ENCODE peak calls at places on chromosomes 7 and 10, in six cellular contexts. Z, N, J, S, K and M are unnamed samples.

GRCh38 chr10:113402602-113403001 is 150.3 kb upstream of the HABP2 start:
- DNase-seq in N (no peak), J (no peak), S (no peak), Z (no peak), K (no peak), M (no peak)

GRCh38 chr7:128890306-128891109 is 20.0 kb downstream of the KCP start:
- DNase-seq in N (no peak), Z (no peak), K (no peak), J (no peak), S (no peak), M (no peak)

GRCh38 chr10:49605177-49605938 is 4.8 kb upstream of the SLC18A3 start:
- DNase-seq in N (no peak), J (no peak), Z (no peak), S (no peak), K (no peak), M (no peak)

GRCh38 chr10:116269612-116270011 is 3.4 kb downstream of the GFRA1 start:
- DNase-seq in N (no peak), Z (no peak), S (no peak), J (no peak), K (no peak), M (no peak)

GRCh38 chr7:55571534-55572377 is 546 bp downstream of the VOPP1 start:
- DNase-seq in Z (peak), K (peak), J (peak), S (peak), N (no peak), M (no peak)

GRCh38 chr10:21603721-21604120 is 69.7 kb downstream of the MLLT10 start:
- DNase-seq in Z (no peak), S (no peak), J (no peak), N (no peak), K (no peak), M (no peak)

GRCh38 chr7:77504951-77505350 is 32.1 kb upstream of the PTPN12 start:
- DNase-seq in S (no peak), J (no peak), N (no peak), Z (no peak), K (no peak), M (no peak)

GRCh38 chr7:66419210-66419609 is 209.5 kb upstream of the KCTD7 start:
- DNase-seq in J (no peak), N (no peak), S (no peak), K (no peak), Z (no peak), M (no peak)

GRCh38 chr7:132592238-132592946 is 16.1 kb upstream of the PLXNA4 start:
- DNase-seq in J (no peak), N (no peak), Z (no peak), K (no peak), S (no peak), M (no peak)

GRCh38 chr7:21579341-21580072 is 36.7 kb downstream of the DNAH11 start:
- DNase-seq in K (no peak), S (no peak), Z (no peak), J (no peak), N (no peak), M (no peak)

GRCh38 chr10:22226599-22226998 is 8.8 kb upstream of the EBLN1 start:
- DNase-seq in J (no peak), Z (no peak), N (no peak), S (no peak), K (no peak), M (no peak)

GRCh38 chr10:86254081-86254480 is 112.5 kb downstream of the GRID1 start:
- DNase-seq in N (no peak), J (no peak), K (no peak), Z (no peak), S (no peak), M (no peak)

GRCh38 chr10:43013065-43013464 is 63.8 kb upstream of the RET start:
- DNase-seq in K (no peak), N (no peak), S (no peak), J (no peak), Z (no peak), M (no peak)

GRCh38 chr10:87706731-87707130 is 47.1 kb downstream of the PAPSS2 start:
- DNase-seq in S (no peak), N (no peak), K (no peak), J (no peak), Z (no peak), M (no peak)

GRCh38 chr10:74593470-74593869 is 232.9 kb upstream of the KAT6B start:
- DNase-seq in Z (no peak), S (peak), N (peak), J (peak), K (no peak), M (peak)

GRCh38 chr10:51502124-51502523 is 197.3 kb downstream of the CSTF2T start:
- DNase-seq in J (no peak), N (no peak), Z (no peak), S (no peak), K (no peak), M (no peak)

GRCh38 chr10:131847241-131847783 is 53.5 kb upstream of the PPP2R2D start:
- DNase-seq in Z (no peak), K (no peak), N (no peak), S (no peak), J (no peak), M (no peak)